ENCODE peak calls at places on chromosome 6, in six cellular contexts. One of them, this sample, is unnamed. For H3K4me1, the result is how much of the 10 kb centered on the place peaks cover.

GRCh38 chr6:147099974-147100373 is 104.2 kb upstream of the STXBP5 start:
- DNase-seq in PC-9: no peak
- DNase-seq in osteoblast: peak
- DNase-seq in hepatocyte: no peak
- DNase-seq in mammary epithelial cell: peak
- DNase-seq in SK-N-SH: no peak
- DNase-seq in this sample: peak

GRCh38 chr6:31393932-31394331 is 9.5 kb upstream of the MICA start:
- DNase-seq in SK-N-SH: no peak
- DNase-seq in PC-9: no peak
- DNase-seq in osteoblast: no peak
- DNase-seq in mammary epithelial cell: no peak
- DNase-seq in hepatocyte: no peak
- DNase-seq in this sample: no peak

GRCh38 chr6:137013738-137014602 is 30.8 kb downstream of the IL20RA start:
- DNase-seq in osteoblast: peak
- DNase-seq in mammary epithelial cell: peak
- DNase-seq in hepatocyte: peak
- DNase-seq in PC-9: peak
- DNase-seq in SK-N-SH: peak
- DNase-seq in this sample: peak

GRCh38 chr6:142900467-142900961 is 44.5 kb downstream of the HIVEP2 start:
- DNase-seq in SK-N-SH: no peak
- DNase-seq in hepatocyte: no peak
- DNase-seq in PC-9: no peak
- DNase-seq in osteoblast: no peak
- DNase-seq in mammary epithelial cell: no peak
- DNase-seq in this sample: no peak

GRCh38 chr6:135851442-135852271 is at the start of gene PDE7B:
- DNase-seq in PC-9: peak
- DNase-seq in mammary epithelial cell: peak
- DNase-seq in osteoblast: peak
- DNase-seq in hepatocyte: peak
- DNase-seq in SK-N-SH: peak
- DNase-seq in this sample: peak

GRCh38 chr6:116564921-116565872 is 6.1 kb upstream of the RWDD1 start:
- DNase-seq in mammary epithelial cell: no peak
- DNase-seq in hepatocyte: no peak
- DNase-seq in osteoblast: peak
- DNase-seq in PC-9: no peak
- DNase-seq in SK-N-SH: no peak
- DNase-seq in this sample: peak

GRCh38 chr6:54118117-54118516 is 6.9 kb downstream of the MLIP start:
- DNase-seq in mammary epithelial cell: no peak
- DNase-seq in osteoblast: no peak
- DNase-seq in PC-9: no peak
- DNase-seq in hepatocyte: no peak
- DNase-seq in SK-N-SH: no peak
- DNase-seq in this sample: no peak

GRCh38 chr6:147869869-147870268 is 361.4 kb downstream of the SAMD5 start:
- DNase-seq in PC-9: no peak
- DNase-seq in hepatocyte: no peak
- DNase-seq in osteoblast: no peak
- DNase-seq in mammary epithelial cell: no peak
- DNase-seq in SK-N-SH: no peak
- DNase-seq in this sample: no peak

GRCh38 chr6:39430968-39431523 is 108.5 kb upstream of the KCNK16 start:
- DNase-seq in PC-9: peak
- DNase-seq in SK-N-SH: peak
- DNase-seq in hepatocyte: peak
- DNase-seq in osteoblast: no peak
- DNase-seq in mammary epithelial cell: no peak
- DNase-seq in this sample: no peak

GRCh38 chr6:29887819-29888581 is 54.3 kb upstream of the HLA-A start:
- DNase-seq in hepatocyte: peak
- DNase-seq in SK-N-SH: peak
- DNase-seq in PC-9: peak
- DNase-seq in mammary epithelial cell: peak
- DNase-seq in osteoblast: peak
- DNase-seq in this sample: peak

GRCh38 chr6:89951574-89952360 is 57.5 kb downstream of the GJA10 start:
- DNase-seq in hepatocyte: peak
- DNase-seq in osteoblast: no peak
- DNase-seq in mammary epithelial cell: no peak
- DNase-seq in SK-N-SH: no peak
- DNase-seq in PC-9: no peak
- DNase-seq in this sample: peak

GRCh38 chr6:25620391-25620790 is 31.6 kb upstream of the SCGN start:
- DNase-seq in mammary epithelial cell: no peak
- DNase-seq in hepatocyte: no peak
- DNase-seq in PC-9: no peak
- DNase-seq in SK-N-SH: no peak
- DNase-seq in osteoblast: no peak
- DNase-seq in this sample: no peak

GRCh38 chr6:37696220-37696840 is 1.4 kb downstream of the MDGA1 start:
- DNase-seq in PC-9: peak
- DNase-seq in osteoblast: peak
- DNase-seq in SK-N-SH: peak
- DNase-seq in hepatocyte: peak
- DNase-seq in mammary epithelial cell: peak
- DNase-seq in this sample: peak

GRCh38 chr6:108113557-108114519 is 39.3 kb upstream of the OSTM1 start:
- DNase-seq in PC-9: peak
- DNase-seq in hepatocyte: peak
- DNase-seq in mammary epithelial cell: peak
- DNase-seq in osteoblast: peak
- DNase-seq in SK-N-SH: peak
- DNase-seq in this sample: peak

GRCh38 chr6:129567374-129567773 is 142.6 kb downstream of the ARHGAP18 start:
- DNase-seq in osteoblast: peak
- DNase-seq in SK-N-SH: no peak
- DNase-seq in PC-9: no peak
- DNase-seq in mammary epithelial cell: no peak
- DNase-seq in hepatocyte: peak
- DNase-seq in this sample: no peak
- TF ChIP-seq CTCF in osteoblast: peak
- TF ChIP-seq CTCF in SK-N-SH: peak
- TF ChIP-seq CTCF in PC-9: peak
- TF ChIP-seq CTCF in mammary epithelial cell: peak
- TF ChIP-seq CTCF in hepatocyte: peak
- TF ChIP-seq CTCF in this sample: peak

GRCh38 chr6:35309611-35310264 is 12.1 kb downstream of the DEF6 start:
- DNase-seq in mammary epithelial cell: no peak
- DNase-seq in PC-9: no peak
- DNase-seq in hepatocyte: no peak
- DNase-seq in osteoblast: no peak
- DNase-seq in SK-N-SH: no peak
- DNase-seq in this sample: no peak
- H3K4me1 ChIP-seq in mammary epithelial cell: under half
- H3K4me1 ChIP-seq in PC-9: under half
- H3K4me1 ChIP-seq in hepatocyte: under half
- H3K4me1 ChIP-seq in osteoblast: under half
- H3K4me1 ChIP-seq in SK-N-SH: under half
- H3K4me1 ChIP-seq in this sample: under half

DNA sequence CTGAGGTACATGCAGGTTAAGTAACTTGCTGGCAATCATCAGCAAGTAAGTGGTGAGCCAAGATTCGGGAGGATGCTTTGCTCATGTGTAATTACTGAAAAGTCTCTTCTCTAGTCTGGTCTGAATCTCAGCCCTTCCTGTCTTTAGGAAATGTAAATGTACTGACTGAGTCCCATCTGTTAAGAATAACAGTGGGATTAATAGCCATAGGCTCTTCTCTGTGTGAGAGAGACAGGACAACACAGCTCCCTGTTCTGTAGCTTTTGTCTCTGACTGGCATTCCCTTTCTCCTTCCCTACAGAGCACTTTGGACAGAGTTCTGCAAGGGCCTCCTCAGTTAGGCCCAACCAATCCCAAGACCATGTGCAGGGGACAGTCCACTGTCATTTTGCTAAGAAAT is 131.3 kb upstream of the OGFRL1 start:
- DNase-seq in mammary epithelial cell: no peak
- DNase-seq in hepatocyte: no peak
- DNase-seq in SK-N-SH: no peak
- DNase-seq in PC-9: no peak
- DNase-seq in osteoblast: no peak
- DNase-seq in this sample: no peak
- H2AFZ ChIP-seq in mammary epithelial cell: no peak
- H2AFZ ChIP-seq in hepatocyte: no peak
- H2AFZ ChIP-seq in SK-N-SH: no peak
- H2AFZ ChIP-seq in PC-9: no peak
- H2AFZ ChIP-seq in osteoblast: no peak
- H2AFZ ChIP-seq in this sample: no peak

DNA sequence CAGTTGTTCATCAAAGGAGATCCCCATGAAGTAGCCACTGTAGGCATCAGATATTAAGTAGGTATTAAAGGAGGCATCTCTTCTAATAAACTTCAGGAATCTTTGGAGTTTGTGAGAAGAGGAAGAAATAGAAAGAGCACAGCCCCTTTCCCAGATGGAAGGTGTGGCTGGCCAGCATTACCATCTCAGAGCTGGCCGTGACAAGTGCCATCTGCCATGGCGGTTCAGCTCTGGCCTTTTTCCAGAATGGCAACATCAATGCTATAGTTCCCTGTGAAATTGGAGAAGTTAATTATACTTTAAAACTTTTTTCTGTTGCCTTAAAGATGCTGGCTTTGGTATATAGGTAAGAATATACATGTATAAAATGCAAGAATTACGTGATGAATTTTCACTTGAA is 51.9 kb upstream of the MCUR1 start:
- DNase-seq in mammary epithelial cell: no peak
- DNase-seq in SK-N-SH: no peak
- DNase-seq in hepatocyte: no peak
- DNase-seq in osteoblast: no peak
- DNase-seq in PC-9: no peak
- DNase-seq in this sample: no peak
- TF ChIP-seq CTCF in mammary epithelial cell: no peak
- TF ChIP-seq CTCF in SK-N-SH: no peak
- TF ChIP-seq CTCF in hepatocyte: no peak
- TF ChIP-seq CTCF in osteoblast: no peak
- TF ChIP-seq CTCF in PC-9: no peak
- TF ChIP-seq CTCF in this sample: no peak

DNA sequence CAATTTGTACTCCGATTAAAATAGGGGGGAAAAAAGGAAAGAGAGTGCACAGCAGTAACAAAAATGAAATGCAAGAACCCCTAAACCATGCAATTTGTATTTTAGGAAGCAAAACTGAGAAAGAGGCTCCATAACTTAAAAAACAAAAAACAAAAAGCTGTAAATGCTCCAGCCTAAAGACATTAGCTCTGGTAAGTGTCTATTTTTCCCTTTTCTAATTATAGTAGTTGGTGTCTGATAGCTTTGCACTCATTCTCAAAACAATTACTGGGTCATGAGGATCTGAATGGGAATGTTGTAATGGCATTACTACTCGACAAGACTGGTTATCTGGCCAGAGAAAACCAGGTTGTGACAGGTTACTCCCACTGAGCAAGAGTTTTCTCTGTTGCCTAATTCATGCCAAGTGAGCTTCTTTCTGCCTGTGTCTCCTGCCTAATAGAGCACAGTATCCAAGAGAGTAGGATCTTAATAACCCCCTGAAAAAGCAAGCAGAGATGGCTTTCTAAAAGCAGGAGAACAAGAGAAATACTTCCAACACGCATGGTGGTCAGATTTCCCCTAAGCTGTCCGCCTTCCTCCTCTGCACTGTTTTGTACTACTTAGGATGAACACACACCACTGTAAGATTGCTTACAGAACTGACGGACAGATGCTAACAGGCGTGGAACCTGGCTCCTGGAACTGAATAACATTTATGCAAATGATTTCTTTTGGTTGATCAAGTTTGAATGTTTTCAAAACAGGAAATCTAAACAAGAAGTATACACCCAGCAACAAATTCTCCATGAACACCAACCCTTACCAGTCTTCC is 86.4 kb downstream of the FKBP5 start:
- DNase-seq in SK-N-SH: peak
- DNase-seq in osteoblast: no peak
- DNase-seq in mammary epithelial cell: peak
- DNase-seq in PC-9: no peak
- DNase-seq in hepatocyte: peak
- DNase-seq in this sample: peak
- H3K4me1 ChIP-seq in SK-N-SH: under half
- H3K4me1 ChIP-seq in osteoblast: under half
- H3K4me1 ChIP-seq in mammary epithelial cell: half or more
- H3K4me1 ChIP-seq in PC-9: half or more
- H3K4me1 ChIP-seq in hepatocyte: under half
- H3K4me1 ChIP-seq in this sample: under half

GRCh38 chr6:166541876-166542579 is 44.5 kb downstream of the RAMACL start:
- DNase-seq in hepatocyte: no peak
- DNase-seq in osteoblast: no peak
- DNase-seq in PC-9: no peak
- DNase-seq in mammary epithelial cell: no peak
- DNase-seq in SK-N-SH: peak
- DNase-seq in this sample: no peak

GRCh38 chr6:166542580-166542912 is 43.9 kb downstream of the RAMACL start:
- DNase-seq in osteoblast: no peak
- DNase-seq in SK-N-SH: no peak
- DNase-seq in hepatocyte: no peak
- DNase-seq in mammary epithelial cell: no peak
- DNase-seq in PC-9: peak
- DNase-seq in this sample: no peak

GRCh38 chr6:166544294-166544605 is 42.2 kb downstream of the RAMACL start:
- DNase-seq in PC-9: no peak
- DNase-seq in hepatocyte: no peak
- DNase-seq in mammary epithelial cell: no peak
- DNase-seq in SK-N-SH: no peak
- DNase-seq in osteoblast: no peak
- DNase-seq in this sample: no peak

GRCh38 chr6:166545156-166545555 is 41.3 kb downstream of the RAMACL start:
- DNase-seq in osteoblast: no peak
- DNase-seq in mammary epithelial cell: no peak
- DNase-seq in hepatocyte: no peak
- DNase-seq in PC-9: no peak
- DNase-seq in SK-N-SH: no peak
- DNase-seq in this sample: no peak

GRCh38 chr6:166543603-166544293 is 42.7 kb downstream of the RAMACL start:
- DNase-seq in SK-N-SH: no peak
- DNase-seq in PC-9: no peak
- DNase-seq in osteoblast: no peak
- DNase-seq in mammary epithelial cell: no peak
- DNase-seq in hepatocyte: no peak
- DNase-seq in this sample: no peak
- H2AFZ ChIP-seq in SK-N-SH: no peak
- H2AFZ ChIP-seq in PC-9: no peak
- H2AFZ ChIP-seq in osteoblast: no peak
- H2AFZ ChIP-seq in mammary epithelial cell: no peak
- H2AFZ ChIP-seq in hepatocyte: no peak
- H2AFZ ChIP-seq in this sample: no peak

DNA sequence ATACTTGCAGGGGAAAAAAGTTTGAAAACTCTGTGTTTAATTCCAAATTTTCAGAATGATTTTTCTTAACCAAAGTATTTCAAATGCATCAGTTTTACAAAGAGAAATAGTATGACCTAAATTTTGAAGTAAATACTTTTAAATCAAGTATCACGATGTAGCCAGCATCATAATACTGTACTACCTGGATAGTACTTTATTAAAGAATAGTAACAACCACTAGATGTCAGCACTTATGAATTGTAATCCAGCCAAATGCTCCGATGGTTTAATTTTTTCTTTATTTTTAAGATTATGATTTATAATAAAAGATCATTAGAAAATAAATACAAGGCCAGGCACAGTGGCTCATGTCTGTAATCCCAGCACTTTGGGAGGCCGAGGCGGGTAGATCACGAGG is 37.2 kb upstream of the HACE1 start:
- DNase-seq in PC-9: no peak
- DNase-seq in hepatocyte: no peak
- DNase-seq in mammary epithelial cell: no peak
- DNase-seq in osteoblast: no peak
- DNase-seq in SK-N-SH: no peak
- DNase-seq in this sample: no peak
- TF ChIP-seq CTCF in PC-9: peak
- TF ChIP-seq CTCF in hepatocyte: peak
- TF ChIP-seq CTCF in mammary epithelial cell: peak
- TF ChIP-seq CTCF in osteoblast: peak
- TF ChIP-seq CTCF in SK-N-SH: peak
- TF ChIP-seq CTCF in this sample: no peak